ENCODE peak calls at places on chromosomes 5 and 9, in five cellular contexts. One of them, this sample, is unnamed.
A peak's percentile ranks its signal among the peaks of the same experiment; 100 is the strongest.

GRCh38 chr5:112338681-112339337 is 80.3 kb downstream of the EPB41L4A start:
- DNase-seq in lower lobe of right lung: no peak
- DNase-seq in stimulated activated CD4-positive, alpha-beta T cell treated with anti-CD3 and anti-CD28 coated beads, Interleukin-12 subunit alpha, Interleukin-12 subunit beta, amount 100 ng/mL, for 4 hours: no peak
- DNase-seq in DND-41: no peak
- DNase-seq in endothelial cell: no peak
- DNase-seq in this sample: no peak

GRCh38 chr5:123811771-123812170 is 299.8 kb downstream of the CSNK1G3 start:
- DNase-seq in stimulated activated CD4-positive, alpha-beta T cell treated with anti-CD3 and anti-CD28 coated beads, Interleukin-12 subunit alpha, Interleukin-12 subunit beta, amount 100 ng/mL, for 4 hours: no peak
- DNase-seq in DND-41: no peak
- DNase-seq in endothelial cell: no peak
- DNase-seq in lower lobe of right lung: no peak
- DNase-seq in this sample: no peak

GRCh38 chr5:141149812-141150211 is at the start of gene PCDHB6:
- DNase-seq in DND-41: no peak
- DNase-seq in lower lobe of right lung: no peak
- DNase-seq in stimulated activated CD4-positive, alpha-beta T cell treated with anti-CD3 and anti-CD28 coated beads, Interleukin-12 subunit alpha, Interleukin-12 subunit beta, amount 100 ng/mL, for 4 hours: no peak
- DNase-seq in endothelial cell: no peak
- DNase-seq in this sample: no peak

GRCh38 chr9:12874395-12874794 is 99.6 kb downstream of the LURAP1L start:
- DNase-seq in lower lobe of right lung: no peak
- DNase-seq in endothelial cell: no peak
- DNase-seq in stimulated activated CD4-positive, alpha-beta T cell treated with anti-CD3 and anti-CD28 coated beads, Interleukin-12 subunit alpha, Interleukin-12 subunit beta, amount 100 ng/mL, for 4 hours: no peak
- DNase-seq in DND-41: no peak
- DNase-seq in this sample: no peak

GRCh38 chr9:134851015-134851414 is 29.6 kb upstream of the FCN2 start:
- DNase-seq in DND-41: no peak
- DNase-seq in lower lobe of right lung: no peak
- DNase-seq in stimulated activated CD4-positive, alpha-beta T cell treated with anti-CD3 and anti-CD28 coated beads, Interleukin-12 subunit alpha, Interleukin-12 subunit beta, amount 100 ng/mL, for 4 hours: no peak
- DNase-seq in endothelial cell: no peak
- DNase-seq in this sample: no peak

GRCh38 chr5:172429201-172429940 is 25.0 kb downstream of the SH3PXD2B start:
- DNase-seq in lower lobe of right lung: no peak
- DNase-seq in DND-41: no peak
- DNase-seq in stimulated activated CD4-positive, alpha-beta T cell treated with anti-CD3 and anti-CD28 coated beads, Interleukin-12 subunit alpha, Interleukin-12 subunit beta, amount 100 ng/mL, for 4 hours: no peak
- DNase-seq in endothelial cell: no peak
- DNase-seq in this sample: no peak

GRCh38 chr5:151080620-151081425 is at the start of gene TNIP1:
- DNase-seq in lower lobe of right lung: peak; percentile 95
- DNase-seq in stimulated activated CD4-positive, alpha-beta T cell treated with anti-CD3 and anti-CD28 coated beads, Interleukin-12 subunit alpha, Interleukin-12 subunit beta, amount 100 ng/mL, for 4 hours: peak; percentile 94
- DNase-seq in endothelial cell: peak; percentile 86
- DNase-seq in DND-41: peak; percentile 94
- DNase-seq in this sample: peak; percentile 86

GRCh38 chr9:35972093-35972492 is 14.1 kb upstream of the OR2S2 start:
- DNase-seq in DND-41: no peak
- DNase-seq in stimulated activated CD4-positive, alpha-beta T cell treated with anti-CD3 and anti-CD28 coated beads, Interleukin-12 subunit alpha, Interleukin-12 subunit beta, amount 100 ng/mL, for 4 hours: peak; percentile 22
- DNase-seq in lower lobe of right lung: no peak
- DNase-seq in endothelial cell: peak; percentile 39
- DNase-seq in this sample: no peak

GRCh38 chr5:174364676-174365075 is 319.2 kb downstream of the NSG2 start:
- DNase-seq in lower lobe of right lung: no peak
- DNase-seq in stimulated activated CD4-positive, alpha-beta T cell treated with anti-CD3 and anti-CD28 coated beads, Interleukin-12 subunit alpha, Interleukin-12 subunit beta, amount 100 ng/mL, for 4 hours: no peak
- DNase-seq in DND-41: no peak
- DNase-seq in endothelial cell: no peak
- DNase-seq in this sample: no peak

GRCh38 chr5:173751266-173751600 is 134.8 kb upstream of the BOD1 start:
- DNase-seq in lower lobe of right lung: no peak
- DNase-seq in DND-41: no peak
- DNase-seq in endothelial cell: no peak
- DNase-seq in stimulated activated CD4-positive, alpha-beta T cell treated with anti-CD3 and anti-CD28 coated beads, Interleukin-12 subunit alpha, Interleukin-12 subunit beta, amount 100 ng/mL, for 4 hours: no peak
- DNase-seq in this sample: no peak

GRCh38 chr5:81755320-81755719 is 4.4 kb upstream of the SSBP2 start:
- DNase-seq in lower lobe of right lung: no peak
- DNase-seq in stimulated activated CD4-positive, alpha-beta T cell treated with anti-CD3 and anti-CD28 coated beads, Interleukin-12 subunit alpha, Interleukin-12 subunit beta, amount 100 ng/mL, for 4 hours: no peak
- DNase-seq in endothelial cell: no peak
- DNase-seq in DND-41: no peak
- DNase-seq in this sample: no peak

GRCh38 chr5:78503958-78504357 is 143.5 kb downstream of the SCAMP1 start:
- DNase-seq in lower lobe of right lung: no peak
- DNase-seq in endothelial cell: no peak
- DNase-seq in stimulated activated CD4-positive, alpha-beta T cell treated with anti-CD3 and anti-CD28 coated beads, Interleukin-12 subunit alpha, Interleukin-12 subunit beta, amount 100 ng/mL, for 4 hours: no peak
- DNase-seq in DND-41: no peak
- DNase-seq in this sample: no peak

GRCh38 chr5:135069895-135070657 is 36.0 kb upstream of the PITX1 start:
- DNase-seq in DND-41: no peak
- DNase-seq in lower lobe of right lung: no peak
- DNase-seq in endothelial cell: no peak
- DNase-seq in stimulated activated CD4-positive, alpha-beta T cell treated with anti-CD3 and anti-CD28 coated beads, Interleukin-12 subunit alpha, Interleukin-12 subunit beta, amount 100 ng/mL, for 4 hours: no peak
- DNase-seq in this sample: no peak

GRCh38 chr9:126474786-126475485 is 138.8 kb upstream of the LMX1B start:
- DNase-seq in stimulated activated CD4-positive, alpha-beta T cell treated with anti-CD3 and anti-CD28 coated beads, Interleukin-12 subunit alpha, Interleukin-12 subunit beta, amount 100 ng/mL, for 4 hours: no peak
- DNase-seq in endothelial cell: no peak
- DNase-seq in DND-41: no peak
- DNase-seq in lower lobe of right lung: peak; percentile 24
- DNase-seq in this sample: no peak

GRCh38 chr9:113808391-113809191 is 67.5 kb upstream of the ZNF618 start:
- DNase-seq in endothelial cell: no peak
- DNase-seq in lower lobe of right lung: no peak
- DNase-seq in DND-41: no peak
- DNase-seq in stimulated activated CD4-positive, alpha-beta T cell treated with anti-CD3 and anti-CD28 coated beads, Interleukin-12 subunit alpha, Interleukin-12 subunit beta, amount 100 ng/mL, for 4 hours: no peak
- DNase-seq in this sample: no peak

GRCh38 chr5:53381-54174 is 38.4 kb upstream of the PLEKHG4B start:
- DNase-seq in DND-41: no peak
- DNase-seq in stimulated activated CD4-positive, alpha-beta T cell treated with anti-CD3 and anti-CD28 coated beads, Interleukin-12 subunit alpha, Interleukin-12 subunit beta, amount 100 ng/mL, for 4 hours: peak; percentile 42
- DNase-seq in lower lobe of right lung: no peak
- DNase-seq in endothelial cell: peak; percentile 56
- DNase-seq in this sample: peak; percentile 3

GRCh38 chr9:89427621-89428221 is 70.2 kb downstream of the SEMA4D start:
- DNase-seq in endothelial cell: no peak
- DNase-seq in DND-41: no peak
- DNase-seq in stimulated activated CD4-positive, alpha-beta T cell treated with anti-CD3 and anti-CD28 coated beads, Interleukin-12 subunit alpha, Interleukin-12 subunit beta, amount 100 ng/mL, for 4 hours: peak; percentile 72
- DNase-seq in lower lobe of right lung: no peak
- DNase-seq in this sample: peak; percentile 42

GRCh38 chr9:135212961-135213360 is 125.5 kb downstream of the OLFM1 start:
- DNase-seq in stimulated activated CD4-positive, alpha-beta T cell treated with anti-CD3 and anti-CD28 coated beads, Interleukin-12 subunit alpha, Interleukin-12 subunit beta, amount 100 ng/mL, for 4 hours: no peak
- DNase-seq in lower lobe of right lung: peak; percentile 22
- DNase-seq in endothelial cell: no peak
- DNase-seq in DND-41: no peak
- DNase-seq in this sample: no peak

GRCh38 chr9:37104183-37104889 is 16.0 kb upstream of the ZCCHC7 start:
- DNase-seq in DND-41: no peak
- DNase-seq in endothelial cell: no peak
- DNase-seq in stimulated activated CD4-positive, alpha-beta T cell treated with anti-CD3 and anti-CD28 coated beads, Interleukin-12 subunit alpha, Interleukin-12 subunit beta, amount 100 ng/mL, for 4 hours: peak; percentile 5
- DNase-seq in lower lobe of right lung: no peak
- DNase-seq in this sample: no peak

GRCh38 chr9:133460405-133461175 is 812 bp downstream of the CACFD1 start:
- DNase-seq in endothelial cell: peak; percentile 58
- DNase-seq in DND-41: no peak
- DNase-seq in stimulated activated CD4-positive, alpha-beta T cell treated with anti-CD3 and anti-CD28 coated beads, Interleukin-12 subunit alpha, Interleukin-12 subunit beta, amount 100 ng/mL, for 4 hours: no peak
- DNase-seq in lower lobe of right lung: peak; percentile 83
- DNase-seq in this sample: no peak

GRCh38 chr9:123420560-123421210 is 64.7 kb downstream of the CRB2 start:
- DNase-seq in DND-41: no peak
- DNase-seq in lower lobe of right lung: no peak
- DNase-seq in stimulated activated CD4-positive, alpha-beta T cell treated with anti-CD3 and anti-CD28 coated beads, Interleukin-12 subunit alpha, Interleukin-12 subunit beta, amount 100 ng/mL, for 4 hours: no peak
- DNase-seq in endothelial cell: no peak
- DNase-seq in this sample: no peak